ENCODE peak calls at places on chromosomes 16 and 17, in four cellular contexts. One of them, this sample, is unnamed.

GRCh38 chr17:45091778-45092425 is 30.8 kb downstream of the NMT1 start:
- DNase-seq in K562: no peak
- DNase-seq in GM12878: no peak
- DNase-seq in A549: peak
- DNase-seq in this sample: no peak

GRCh38 chr17:17515921-17516295 is 19.7 kb upstream of the RASD1 start:
- DNase-seq in K562: no peak
- DNase-seq in GM12878: no peak
- DNase-seq in A549: no peak
- DNase-seq in this sample: peak

GRCh38 chr16:1614226-1615102 is 2.3 kb downstream of the CRAMP1 start:
- DNase-seq in K562: peak
- DNase-seq in GM12878: no peak
- DNase-seq in A549: peak
- DNase-seq in this sample: peak

GRCh38 chr17:50270430-50271172 is 3.7 kb upstream of the TMEM92 start:
- DNase-seq in K562: peak
- DNase-seq in GM12878: no peak
- DNase-seq in A549: no peak
- DNase-seq in this sample: no peak

GRCh38 chr17:80773243-80773991 is 218.2 kb upstream of the CHMP6 start:
- DNase-seq in K562: no peak
- DNase-seq in GM12878: no peak
- DNase-seq in A549: no peak
- DNase-seq in this sample: no peak

GRCh38 chr16:3731126-3731935 is 14.0 kb upstream of the TRAP1 start:
- DNase-seq in K562: no peak
- DNase-seq in GM12878: no peak
- DNase-seq in A549: no peak
- DNase-seq in this sample: no peak

GRCh38 chr17:29483503-29483902 is 83.3 kb downstream of the ABHD15 start:
- DNase-seq in K562: no peak
- DNase-seq in GM12878: no peak
- DNase-seq in A549: no peak
- DNase-seq in this sample: no peak

GRCh38 chr17:55398689-55399088 is 22.9 kb downstream of the MMD start:
- DNase-seq in K562: no peak
- DNase-seq in GM12878: no peak
- DNase-seq in A549: no peak
- DNase-seq in this sample: no peak

GRCh38 chr17:17344507-17345293 is 41.5 kb downstream of the NT5M start:
- DNase-seq in K562: no peak
- DNase-seq in GM12878: no peak
- DNase-seq in A549: no peak
- DNase-seq in this sample: no peak

GRCh38 chr17:2718150-2718938 is 6.8 kb upstream of the CLUH start:
- DNase-seq in K562: no peak
- DNase-seq in GM12878: no peak
- DNase-seq in A549: no peak
- DNase-seq in this sample: no peak

GRCh38 chr16:78045865-78046581 is 23.7 kb downstream of the CLEC3A start:
- DNase-seq in K562: peak
- DNase-seq in GM12878: no peak
- DNase-seq in A549: peak
- DNase-seq in this sample: peak

GRCh38 chr16:68470461-68471150 is 22.3 kb upstream of the SMPD3 start:
- DNase-seq in K562: no peak
- DNase-seq in GM12878: peak
- DNase-seq in A549: no peak
- DNase-seq in this sample: peak

GRCh38 chr17:57080708-57081107 is 4.3 kb upstream of the AKAP1 start:
- DNase-seq in K562: no peak
- DNase-seq in GM12878: peak
- DNase-seq in A549: no peak
- DNase-seq in this sample: no peak

GRCh38 chr17:57086069-57086930 is 1.3 kb downstream of the AKAP1 start:
- DNase-seq in K562: peak
- DNase-seq in GM12878: no peak
- DNase-seq in A549: peak
- DNase-seq in this sample: peak

GRCh38 chr17:57085448-57086068 is 512 bp downstream of the AKAP1 start:
- DNase-seq in K562: peak
- DNase-seq in GM12878: no peak
- DNase-seq in A549: peak
- DNase-seq in this sample: peak

GRCh38 chr17:57084802-57085447 is at the start of gene AKAP1:
- DNase-seq in K562: peak
- DNase-seq in GM12878: peak
- DNase-seq in A549: peak
- DNase-seq in this sample: peak

GRCh38 chr17:57084361-57084801 is 665 bp upstream of the AKAP1 start:
- DNase-seq in K562: no peak
- DNase-seq in GM12878: no peak
- DNase-seq in A549: no peak
- DNase-seq in this sample: no peak
- TF ChIP-seq MYC in K562: no peak
- TF ChIP-seq MYC in GM12878: no peak
- TF ChIP-seq MYC in A549: no peak
- TF ChIP-seq MYC in this sample: no peak

DNA sequence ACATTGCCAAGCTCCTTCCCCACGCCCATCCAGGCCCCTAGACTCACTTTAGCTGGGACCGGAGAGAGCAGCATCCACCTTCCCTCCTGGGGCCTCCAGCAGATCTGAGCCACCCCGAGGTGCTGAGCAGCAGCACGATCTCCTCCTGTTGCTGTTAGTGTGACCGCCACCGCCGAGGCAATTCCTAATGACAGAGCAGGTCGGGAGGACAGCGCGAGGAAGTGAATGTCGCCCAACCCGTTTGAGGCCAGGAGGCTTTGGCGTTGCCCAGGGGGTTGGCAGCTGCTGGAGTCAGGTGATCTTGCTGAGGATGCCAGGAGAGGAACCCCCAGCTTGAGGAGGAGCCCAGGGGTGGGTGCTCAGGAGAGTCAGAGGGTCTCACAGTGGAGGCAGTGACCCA is at the start of gene RNF222:
- DNase-seq in K562: no peak
- DNase-seq in GM12878: no peak
- DNase-seq in A549: no peak
- DNase-seq in this sample: no peak
- TF ChIP-seq POLR2A in K562: no peak
- TF ChIP-seq POLR2A in GM12878: no peak
- TF ChIP-seq POLR2A in A549: no peak
- TF ChIP-seq POLR2A in this sample: no peak

DNA sequence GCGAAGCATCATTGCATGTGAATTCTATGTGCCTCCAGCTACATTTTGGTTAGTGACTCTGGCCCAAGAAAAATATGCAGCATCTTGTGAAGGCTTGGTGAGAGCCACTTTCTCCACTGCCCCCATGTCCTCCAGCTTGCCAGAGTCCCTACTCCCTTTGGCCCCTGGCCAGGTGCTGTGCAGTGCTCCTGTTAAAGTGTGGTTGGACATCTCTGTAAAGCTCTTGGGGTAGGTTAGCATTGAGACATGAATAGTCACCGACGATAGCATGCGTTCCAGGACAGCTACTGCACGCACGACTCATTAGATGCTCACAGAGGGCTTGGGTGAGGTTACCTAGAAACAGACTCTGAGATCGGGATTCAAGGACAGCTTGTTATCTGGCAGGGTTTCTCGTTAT is 48.6 kb downstream of the FOXL1 start:
- DNase-seq in K562: no peak
- DNase-seq in GM12878: no peak
- DNase-seq in A549: no peak
- DNase-seq in this sample: no peak
- TF ChIP-seq MAX in K562: no peak
- TF ChIP-seq MAX in GM12878: no peak
- TF ChIP-seq MAX in A549: no peak
- TF ChIP-seq MAX in this sample: no peak

GRCh38 chr16:28204622-28205021 is 7.1 kb downstream of the XPO6 start:
- DNase-seq in K562: no peak
- DNase-seq in GM12878: no peak
- DNase-seq in A549: no peak
- DNase-seq in this sample: no peak

GRCh38 chr16:28207425-28207824 is 4.3 kb downstream of the XPO6 start:
- DNase-seq in K562: no peak
- DNase-seq in GM12878: no peak
- DNase-seq in A549: no peak
- DNase-seq in this sample: no peak

GRCh38 chr16:28204211-28204610 is 7.6 kb downstream of the XPO6 start:
- DNase-seq in K562: no peak
- DNase-seq in GM12878: no peak
- DNase-seq in A549: no peak
- DNase-seq in this sample: no peak

GRCh38 chr16:28205117-28205899 is 6.5 kb downstream of the XPO6 start:
- DNase-seq in K562: no peak
- DNase-seq in GM12878: no peak
- DNase-seq in A549: no peak
- DNase-seq in this sample: no peak

DNA sequence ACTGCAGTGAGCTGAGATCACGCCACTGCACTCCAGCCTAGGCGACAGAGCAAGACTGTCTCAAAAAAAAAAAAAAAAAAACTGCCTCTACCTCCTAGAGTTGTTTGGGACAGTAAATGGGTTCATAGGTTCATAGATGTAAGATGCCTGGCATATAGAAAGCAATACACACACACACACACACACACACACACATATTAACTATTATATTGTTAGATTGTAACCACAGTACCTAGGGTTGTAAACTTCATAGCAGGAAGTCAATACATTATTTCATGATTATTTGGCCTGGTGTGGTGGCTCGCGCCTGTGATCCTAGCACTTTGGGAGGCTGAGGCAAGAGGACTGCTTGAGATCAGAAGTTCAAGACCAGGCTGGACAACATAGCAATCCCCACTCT is 5.8 kb downstream of the XPO6 start:
- DNase-seq in K562: no peak
- DNase-seq in GM12878: no peak
- DNase-seq in A549: no peak
- DNase-seq in this sample: no peak
- TF ChIP-seq MYC in K562: no peak
- TF ChIP-seq MYC in GM12878: no peak
- TF ChIP-seq MYC in A549: no peak
- TF ChIP-seq MYC in this sample: no peak

DNA sequence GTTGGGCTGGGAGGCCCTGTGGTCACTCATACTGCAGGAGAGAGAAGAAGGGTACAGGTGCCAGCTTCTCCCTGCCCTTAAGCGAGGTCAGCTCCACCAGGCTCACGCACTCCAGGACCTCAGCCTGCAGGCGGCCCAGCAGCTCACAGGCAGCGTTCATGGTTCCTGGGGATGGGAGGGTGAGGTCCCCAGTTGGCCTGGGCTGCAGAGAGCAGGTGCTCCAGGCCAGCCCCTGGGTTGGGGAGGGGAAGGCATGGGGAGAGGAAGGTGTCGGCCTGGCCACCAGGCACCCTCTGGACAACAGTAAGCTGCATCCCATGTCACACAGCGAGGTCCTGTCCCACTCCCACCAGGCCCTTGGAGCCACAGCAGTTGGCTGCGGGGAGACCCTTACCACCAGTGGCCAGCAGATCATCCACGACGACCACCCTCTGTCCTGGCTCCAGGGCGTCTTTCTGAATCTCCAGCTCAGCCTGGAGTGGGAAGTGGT is 2.0 kb downstream of the APRT start:
- DNase-seq in K562: no peak
- DNase-seq in GM12878: no peak
- DNase-seq in A549: no peak
- DNase-seq in this sample: peak
- TF ChIP-seq POLR2A in K562: peak
- TF ChIP-seq POLR2A in GM12878: peak
- TF ChIP-seq POLR2A in A549: no peak
- TF ChIP-seq POLR2A in this sample: peak

GRCh38 chr16:66274335-66275110 is 92.0 kb upstream of the CDH5 start:
- DNase-seq in K562: peak
- DNase-seq in GM12878: no peak
- DNase-seq in A549: peak
- DNase-seq in this sample: peak
- TF ChIP-seq MAX in K562: no peak
- TF ChIP-seq MAX in GM12878: no peak
- TF ChIP-seq MAX in A549: no peak
- TF ChIP-seq MAX in this sample: no peak

GRCh38 chr16:84303023-84303422 is 8.3 kb downstream of the WFDC1 start:
- DNase-seq in K562: no peak
- DNase-seq in GM12878: no peak
- DNase-seq in A549: no peak
- DNase-seq in this sample: no peak
- TF ChIP-seq MYC in K562: no peak
- TF ChIP-seq MYC in GM12878: no peak
- TF ChIP-seq MYC in A549: no peak
- TF ChIP-seq MYC in this sample: no peak

DNA sequence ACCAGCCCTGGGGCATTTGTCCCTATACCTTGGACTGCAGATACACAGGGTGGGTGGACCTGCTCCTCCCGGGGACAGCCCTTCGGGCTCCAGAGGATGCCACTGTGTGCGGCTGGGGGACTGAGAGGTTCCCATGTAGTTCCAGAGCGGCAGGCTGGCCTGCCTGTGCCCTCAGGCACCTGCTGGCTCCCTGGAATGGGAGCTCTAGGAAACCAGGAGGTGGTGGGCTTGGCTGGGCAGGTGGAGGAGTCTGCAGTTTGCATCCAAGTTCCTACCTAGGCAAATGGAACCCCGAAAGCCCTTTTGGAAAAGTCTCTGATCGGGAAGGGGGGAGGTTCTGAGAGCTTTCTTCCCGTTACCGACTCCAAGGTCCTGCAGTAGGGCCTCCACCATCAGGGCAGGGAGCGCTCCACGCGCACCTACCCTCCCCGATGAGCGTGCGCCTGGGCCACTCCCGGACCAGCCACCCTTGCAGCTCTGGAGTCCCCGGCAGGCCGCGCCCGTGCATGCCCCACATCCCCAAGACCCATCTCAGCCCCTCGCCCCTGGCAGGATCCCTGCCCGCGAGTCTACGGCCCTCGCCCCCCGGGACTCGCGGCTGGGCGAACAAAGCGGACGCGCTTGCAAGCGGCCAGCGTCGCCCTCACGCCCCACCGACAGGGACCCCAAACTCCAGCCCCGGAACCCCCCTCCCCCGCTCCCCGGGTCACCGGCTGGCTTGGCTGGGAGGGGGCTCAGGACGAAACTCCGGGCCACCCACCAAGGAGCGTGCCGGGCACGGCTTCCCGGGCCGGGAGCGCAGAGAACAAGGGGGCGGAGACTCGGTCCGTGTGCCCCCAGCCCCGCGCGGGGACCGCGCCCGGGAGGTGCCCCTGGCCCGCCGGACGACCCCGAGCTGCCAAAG is 707 bp downstream of the DBNDD1 start:
- DNase-seq in K562: peak
- DNase-seq in GM12878: no peak
- DNase-seq in A549: no peak
- DNase-seq in this sample: no peak
- TF ChIP-seq POLR2A in K562: no peak
- TF ChIP-seq POLR2A in GM12878: no peak
- TF ChIP-seq POLR2A in A549: peak
- TF ChIP-seq POLR2A in this sample: no peak

This sample was measured in NB4.